ENCODE peak calls at places on chromosomes 5 and 9, in five cellular contexts. One of them, this sample, is unnamed.

GRCh38 chr5:136082390-136083193 is 50.1 kb upstream of the SMAD5 start:
- DNase-seq in gastrocnemius medialis: peak
- DNase-seq in H9: peak
- DNase-seq in neural progenitor cell: peak
- DNase-seq in choroid plexus epithelial cell: peak
- DNase-seq in this sample: peak

GRCh38 chr9:84701801-84702200 is 32.3 kb downstream of the NTRK2 start:
- DNase-seq in gastrocnemius medialis: no peak
- DNase-seq in H9: no peak
- DNase-seq in neural progenitor cell: no peak
- DNase-seq in choroid plexus epithelial cell: no peak
- DNase-seq in this sample: no peak

GRCh38 chr5:92435781-92436180 is 1052.7 kb upstream of the ARRDC3 start:
- DNase-seq in gastrocnemius medialis: no peak
- DNase-seq in H9: no peak
- DNase-seq in neural progenitor cell: peak
- DNase-seq in choroid plexus epithelial cell: no peak
- DNase-seq in this sample: no peak

GRCh38 chr5:146706321-146706972 is 172.1 kb downstream of the PPP2R2B start:
- DNase-seq in gastrocnemius medialis: no peak
- DNase-seq in H9: peak
- DNase-seq in neural progenitor cell: peak
- DNase-seq in choroid plexus epithelial cell: no peak
- DNase-seq in this sample: no peak

GRCh38 chr9:76818271-76818670 is 54.0 kb downstream of the PCA3 start:
- DNase-seq in gastrocnemius medialis: peak
- DNase-seq in H9: peak
- DNase-seq in neural progenitor cell: no peak
- DNase-seq in choroid plexus epithelial cell: peak
- DNase-seq in this sample: no peak

GRCh38 chr9:98168952-98169488 is 23.4 kb downstream of the CORO2A start:
- DNase-seq in gastrocnemius medialis: no peak
- DNase-seq in H9: peak
- DNase-seq in neural progenitor cell: peak
- DNase-seq in choroid plexus epithelial cell: peak
- DNase-seq in this sample: peak

GRCh38 chr5:168153263-168153930 is 138.0 kb upstream of the WWC1 start:
- DNase-seq in gastrocnemius medialis: no peak
- DNase-seq in H9: no peak
- DNase-seq in neural progenitor cell: peak
- DNase-seq in choroid plexus epithelial cell: no peak
- DNase-seq in this sample: no peak

GRCh38 chr5:124902097-124902821 is 155.8 kb upstream of the ZNF608 start:
- DNase-seq in gastrocnemius medialis: no peak
- DNase-seq in H9: no peak
- DNase-seq in neural progenitor cell: no peak
- DNase-seq in choroid plexus epithelial cell: peak
- DNase-seq in this sample: no peak

GRCh38 chr5:162496080-162496808 is 428.7 kb downstream of the GABRG2 start:
- DNase-seq in gastrocnemius medialis: no peak
- DNase-seq in H9: no peak
- DNase-seq in neural progenitor cell: no peak
- DNase-seq in choroid plexus epithelial cell: no peak
- DNase-seq in this sample: no peak

GRCh38 chr9:4987996-4988421 is 2.9 kb downstream of the JAK2 start:
- DNase-seq in gastrocnemius medialis: no peak
- DNase-seq in H9: peak
- DNase-seq in neural progenitor cell: peak
- DNase-seq in choroid plexus epithelial cell: peak
- DNase-seq in this sample: peak

GRCh38 chr5:168174376-168174775 is 117.1 kb upstream of the WWC1 start:
- DNase-seq in gastrocnemius medialis: no peak
- DNase-seq in H9: no peak
- DNase-seq in neural progenitor cell: no peak
- DNase-seq in choroid plexus epithelial cell: no peak
- DNase-seq in this sample: no peak

GRCh38 chr9:109652971-109653370 is 127.0 kb upstream of the PALM2AKAP2 start:
- DNase-seq in gastrocnemius medialis: no peak
- DNase-seq in H9: no peak
- DNase-seq in neural progenitor cell: peak
- DNase-seq in choroid plexus epithelial cell: peak
- DNase-seq in this sample: no peak

GRCh38 chr5:42852826-42853225 is 41.1 kb upstream of the SELENOP start:
- DNase-seq in gastrocnemius medialis: no peak
- DNase-seq in H9: no peak
- DNase-seq in neural progenitor cell: no peak
- DNase-seq in choroid plexus epithelial cell: no peak
- DNase-seq in this sample: no peak

GRCh38 chr9:76980566-76980965 is 38.9 kb upstream of the FOXB2 start:
- DNase-seq in gastrocnemius medialis: no peak
- DNase-seq in H9: no peak
- DNase-seq in neural progenitor cell: no peak
- DNase-seq in choroid plexus epithelial cell: no peak
- DNase-seq in this sample: no peak

GRCh38 chr5:68343421-68343826 is 127.9 kb downstream of the PIK3R1 start:
- DNase-seq in gastrocnemius medialis: peak
- DNase-seq in H9: no peak
- DNase-seq in neural progenitor cell: no peak
- DNase-seq in choroid plexus epithelial cell: peak
- DNase-seq in this sample: no peak

GRCh38 chr5:141841376-141841775 is 36.8 kb downstream of the PCDH1 start:
- DNase-seq in gastrocnemius medialis: no peak
- DNase-seq in H9: no peak
- DNase-seq in neural progenitor cell: no peak
- DNase-seq in choroid plexus epithelial cell: no peak
- DNase-seq in this sample: no peak

GRCh38 chr5:107739661-107740060 is 68.9 kb upstream of the EFNA5 start:
- DNase-seq in gastrocnemius medialis: no peak
- DNase-seq in H9: no peak
- DNase-seq in neural progenitor cell: no peak
- DNase-seq in choroid plexus epithelial cell: no peak
- DNase-seq in this sample: no peak

GRCh38 chr5:115810776-115811175 is 5.7 kb downstream of the CDO1 start:
- DNase-seq in gastrocnemius medialis: no peak
- DNase-seq in H9: no peak
- DNase-seq in neural progenitor cell: no peak
- DNase-seq in choroid plexus epithelial cell: peak
- DNase-seq in this sample: no peak

GRCh38 chr9:134223091-134223490 is 58.7 kb upstream of the RNU6ATAC start:
- DNase-seq in gastrocnemius medialis: no peak
- DNase-seq in H9: no peak
- DNase-seq in neural progenitor cell: peak
- DNase-seq in choroid plexus epithelial cell: peak
- DNase-seq in this sample: no peak

GRCh38 chr9:134982311-134982710 is 64.6 kb upstream of the FCN1 start:
- DNase-seq in gastrocnemius medialis: no peak
- DNase-seq in H9: no peak
- DNase-seq in neural progenitor cell: no peak
- DNase-seq in choroid plexus epithelial cell: no peak
- DNase-seq in this sample: no peak

GRCh38 chr9:121640076-121640475 is 11.4 kb upstream of the DAB2IP start:
- DNase-seq in gastrocnemius medialis: peak
- DNase-seq in H9: peak
- DNase-seq in neural progenitor cell: peak
- DNase-seq in choroid plexus epithelial cell: peak
- DNase-seq in this sample: peak

GRCh38 chr9:123081824-123082223 is 48.4 kb downstream of the GPR21 start:
- DNase-seq in gastrocnemius medialis: no peak
- DNase-seq in H9: no peak
- DNase-seq in neural progenitor cell: peak
- DNase-seq in choroid plexus epithelial cell: peak
- DNase-seq in this sample: peak

GRCh38 chr5:172364773-172365172 is 81.2 kb upstream of the UBTD2 start:
- DNase-seq in gastrocnemius medialis: no peak
- DNase-seq in H9: no peak
- DNase-seq in neural progenitor cell: no peak
- DNase-seq in choroid plexus epithelial cell: no peak
- DNase-seq in this sample: peak

GRCh38 chr9:105475302-105475701 is 27.5 kb downstream of the FSD1L start:
- DNase-seq in gastrocnemius medialis: no peak
- DNase-seq in H9: no peak
- DNase-seq in neural progenitor cell: peak
- DNase-seq in choroid plexus epithelial cell: peak
- DNase-seq in this sample: no peak

GRCh38 chr5:150410524-150411244 is 2.0 kb downstream of the CD74 start:
- DNase-seq in gastrocnemius medialis: peak
- DNase-seq in H9: peak
- DNase-seq in neural progenitor cell: peak
- DNase-seq in choroid plexus epithelial cell: peak
- DNase-seq in this sample: peak

GRCh38 chr5:143148461-143149170 is 254.9 kb downstream of the NR3C1 start:
- DNase-seq in gastrocnemius medialis: peak
- DNase-seq in H9: no peak
- DNase-seq in neural progenitor cell: no peak
- DNase-seq in choroid plexus epithelial cell: peak
- DNase-seq in this sample: no peak

GRCh38 chr5:137696481-137696880 is 39.4 kb downstream of the KLHL3 start:
- DNase-seq in gastrocnemius medialis: no peak
- DNase-seq in H9: no peak
- DNase-seq in neural progenitor cell: no peak
- DNase-seq in choroid plexus epithelial cell: peak
- DNase-seq in this sample: no peak

GRCh38 chr9:117775576-117775975 is 71.4 kb downstream of the TLR4 start:
- DNase-seq in gastrocnemius medialis: no peak
- DNase-seq in H9: no peak
- DNase-seq in neural progenitor cell: no peak
- DNase-seq in choroid plexus epithelial cell: no peak
- DNase-seq in this sample: no peak

GRCh38 chr9:117777823-117778222 is 73.6 kb downstream of the TLR4 start:
- DNase-seq in gastrocnemius medialis: no peak
- DNase-seq in H9: no peak
- DNase-seq in neural progenitor cell: no peak
- DNase-seq in choroid plexus epithelial cell: no peak
- DNase-seq in this sample: no peak

GRCh38 chr9:117768740-117769400 is 64.7 kb downstream of the TLR4 start:
- DNase-seq in gastrocnemius medialis: no peak
- DNase-seq in H9: no peak
- DNase-seq in neural progenitor cell: peak
- DNase-seq in choroid plexus epithelial cell: peak
- DNase-seq in this sample: no peak

GRCh38 chr9:117771162-117771561 is 67.0 kb downstream of the TLR4 start:
- DNase-seq in gastrocnemius medialis: no peak
- DNase-seq in H9: no peak
- DNase-seq in neural progenitor cell: no peak
- DNase-seq in choroid plexus epithelial cell: no peak
- DNase-seq in this sample: no peak

DNA sequence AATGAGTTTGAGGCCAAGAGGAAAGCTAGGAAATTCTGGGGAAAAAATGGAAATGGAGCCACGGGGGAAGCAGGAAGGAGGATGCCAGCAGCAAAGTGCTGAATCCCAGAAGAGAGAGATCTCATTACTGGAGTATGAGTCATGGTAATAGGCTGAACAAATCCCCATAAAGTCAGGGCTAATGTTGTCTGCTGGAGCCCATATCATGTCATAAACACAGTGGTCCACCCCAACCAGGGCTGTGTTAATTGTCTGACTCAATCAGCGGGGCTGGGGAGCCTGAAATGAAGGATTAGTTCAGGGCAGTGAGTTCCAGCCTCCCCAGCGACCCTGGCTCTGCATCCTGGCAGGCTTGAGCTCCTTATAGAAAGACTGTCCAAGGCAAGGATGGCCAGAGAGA is 68.8 kb downstream of the TLR4 start:
- DNase-seq in gastrocnemius medialis: no peak
- DNase-seq in H9: no peak
- DNase-seq in neural progenitor cell: no peak
- DNase-seq in choroid plexus epithelial cell: peak
- DNase-seq in this sample: no peak
- TF ChIP-seq CTCF in gastrocnemius medialis: no peak
- TF ChIP-seq CTCF in H9: no peak
- TF ChIP-seq CTCF in neural progenitor cell: no peak
- TF ChIP-seq CTCF in choroid plexus epithelial cell: no peak
- TF ChIP-seq CTCF in this sample: no peak

GRCh38 chr5:1033178-1033577 is 24.6 kb downstream of the NKD2 start:
- DNase-seq in gastrocnemius medialis: no peak
- DNase-seq in H9: no peak
- DNase-seq in neural progenitor cell: no peak
- DNase-seq in choroid plexus epithelial cell: no peak
- DNase-seq in this sample: no peak
- TF ChIP-seq CTCF in gastrocnemius medialis: no peak
- TF ChIP-seq CTCF in H9: no peak
- TF ChIP-seq CTCF in neural progenitor cell: no peak
- TF ChIP-seq CTCF in choroid plexus epithelial cell: no peak
- TF ChIP-seq CTCF in this sample: no peak

GRCh38 chr5:79081779-79082178 is 12.2 kb downstream of the BHMT2 start:
- DNase-seq in gastrocnemius medialis: no peak
- DNase-seq in H9: no peak
- DNase-seq in neural progenitor cell: no peak
- DNase-seq in choroid plexus epithelial cell: no peak
- DNase-seq in this sample: no peak
- TF ChIP-seq CTCF in gastrocnemius medialis: no peak
- TF ChIP-seq CTCF in H9: no peak
- TF ChIP-seq CTCF in neural progenitor cell: no peak
- TF ChIP-seq CTCF in choroid plexus epithelial cell: no peak
- TF ChIP-seq CTCF in this sample: no peak

DNA sequence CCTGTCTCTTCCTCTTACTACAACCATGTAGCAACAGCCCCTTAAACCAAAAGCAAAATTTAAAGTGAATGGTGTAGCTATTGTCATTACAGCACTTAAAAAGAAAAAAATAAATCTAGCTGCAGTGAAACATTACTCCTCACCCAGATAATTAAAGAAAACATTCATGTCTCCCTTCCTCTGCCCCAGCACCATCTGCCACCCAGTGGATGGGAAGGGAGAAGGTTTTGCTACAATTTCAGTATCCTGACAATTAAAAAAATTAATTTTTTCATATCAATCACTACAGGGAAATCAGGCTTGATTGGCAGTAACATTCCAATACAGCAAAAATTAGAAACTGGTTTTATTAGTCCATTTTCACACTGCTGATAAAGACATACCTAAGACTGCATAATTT is 147.4 kb upstream of the PUM3 start:
- DNase-seq in gastrocnemius medialis: no peak
- DNase-seq in H9: no peak
- DNase-seq in neural progenitor cell: no peak
- DNase-seq in choroid plexus epithelial cell: peak
- DNase-seq in this sample: no peak
- TF ChIP-seq CTCF in gastrocnemius medialis: no peak
- TF ChIP-seq CTCF in H9: peak
- TF ChIP-seq CTCF in neural progenitor cell: peak
- TF ChIP-seq CTCF in choroid plexus epithelial cell: peak
- TF ChIP-seq CTCF in this sample: peak

This sample was measured in neural crest cell.